ENCODE peak calls at places on chromosome 11, in five cellular contexts. I is pancreas; Z is cardiac muscle cell; V is left ventricle myocardium inferior; F is CD4-positive, alpha-beta T cell. S is an unnamed sample. For H3K9me3, the result is how much of the 10 kb centered on the place peaks cover.

GRCh38 chr11:97574976-97575665 is 1185.3 kb downstream of the JRKL start:
- DNase-seq in I (no peak), V (no peak), Z (no peak), F (no peak), S (no peak)

GRCh38 chr11:44645832-44646231 is 80.4 kb downstream of the CD82 start:
- DNase-seq in V (no peak), Z (no peak), I (no peak), F (no peak), S (no peak)

GRCh38 chr11:24496728-24497396 is at the start of gene LUZP2:
- DNase-seq in F (no peak), Z (peak), V (no peak), I (no peak), S (peak)

GRCh38 chr11:59199546-59200420 is 12.9 kb downstream of the MPEG1 start:
- DNase-seq in I (no peak), V (no peak), Z (no peak), F (no peak), S (no peak)

GRCh38 chr11:15663778-15664218 is 549.1 kb downstream of the INSC start:
- DNase-seq in Z (no peak), I (no peak), F (no peak), V (no peak), S (no peak)

GRCh38 chr11:81987829-81988472 is 745.7 kb downstream of the FAM181B start:
- DNase-seq in F (no peak), V (no peak), Z (no peak), I (peak), S (no peak)

GRCh38 chr11:57458060-57458409 is 2.3 kb upstream of the RTN4RL2 start:
- DNase-seq in Z (no peak), V (no peak), F (no peak), I (no peak), S (no peak)

GRCh38 chr11:71442123-71442522 is 6.1 kb downstream of the DHCR7 start:
- DNase-seq in I (no peak), Z (no peak), F (no peak), V (no peak), S (no peak)

GRCh38 chr11:130118636-130119387 is 40.8 kb upstream of the ST14 start:
- DNase-seq in F (no peak), I (no peak), V (no peak), Z (no peak), S (no peak)

GRCh38 chr11:36375348-36376314 is 79.5 kb downstream of the PRR5L start:
- DNase-seq in V (no peak), Z (no peak), I (no peak), F (no peak), S (no peak)

GRCh38 chr11:130070109-130070828 is 575 bp downstream of the APLP2 start:
- DNase-seq in I (peak), Z (peak), F (peak), V (peak), S (peak)

GRCh38 chr11:12863605-12864121 is 145.5 kb upstream of the RASSF10 start:
- DNase-seq in I (no peak), F (no peak), V (no peak), Z (no peak), S (no peak)

GRCh38 chr11:34403431-34403830 is 35.3 kb upstream of the CAT start:
- DNase-seq in F (no peak), V (no peak), I (no peak), Z (no peak), S (no peak)

GRCh38 chr11:117942255-117942654 is 13.1 kb upstream of the TMPRSS13 start:
- DNase-seq in V (no peak), Z (no peak), F (no peak), I (no peak), S (no peak)

DNA sequence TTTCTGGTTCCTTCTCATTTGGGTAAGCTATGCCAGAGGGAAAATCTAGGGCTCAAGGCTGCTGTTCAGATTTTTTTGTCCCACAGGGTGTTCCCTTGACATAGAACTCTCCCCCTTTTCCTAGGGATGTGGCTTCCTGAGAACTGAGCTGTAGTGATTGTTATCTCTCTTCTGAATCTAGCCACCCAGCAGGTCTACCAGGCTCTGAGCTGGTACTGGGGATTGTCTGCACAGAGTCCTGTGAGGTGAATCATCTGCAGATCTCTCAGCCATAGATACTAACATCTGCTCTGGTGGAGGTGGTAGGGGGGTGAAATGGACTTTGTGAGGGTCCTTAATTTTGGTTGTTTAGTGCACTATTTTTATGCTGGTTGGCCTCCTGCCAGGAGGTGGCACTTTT is 167.3 kb upstream of the PGR start:
- DNase-seq in I (no peak), Z (no peak), F (no peak), V (no peak), S (no peak)
- H3K9me3 ChIP-seq in I (under half), Z (under half), F (under half), V (under half), S (under half)

GRCh38 chr11:88292156-88292844 is 45.2 kb downstream of the CTSC start:
- DNase-seq in F (no peak), Z (peak), I (peak), V (no peak), S (no peak)
- TF ChIP-seq CTCF in F (no peak), Z (no peak), I (no peak), V (no peak), S (no peak)

GRCh38 chr11:41533761-41534160 is 74.3 kb upstream of the LRRC4C start:
- DNase-seq in V (no peak), I (no peak), Z (no peak), F (no peak), S (no peak)

GRCh38 chr11:41527530-41527929 is 68.1 kb upstream of the LRRC4C start:
- DNase-seq in F (no peak), V (no peak), Z (no peak), I (no peak), S (no peak)

GRCh38 chr11:41534861-41535260 is 75.4 kb upstream of the LRRC4C start:
- DNase-seq in V (no peak), F (no peak), I (no peak), Z (no peak), S (no peak)

GRCh38 chr11:41536001-41536568 is 76.6 kb upstream of the LRRC4C start:
- DNase-seq in V (no peak), I (no peak), Z (no peak), F (no peak), S (no peak)

DNA sequence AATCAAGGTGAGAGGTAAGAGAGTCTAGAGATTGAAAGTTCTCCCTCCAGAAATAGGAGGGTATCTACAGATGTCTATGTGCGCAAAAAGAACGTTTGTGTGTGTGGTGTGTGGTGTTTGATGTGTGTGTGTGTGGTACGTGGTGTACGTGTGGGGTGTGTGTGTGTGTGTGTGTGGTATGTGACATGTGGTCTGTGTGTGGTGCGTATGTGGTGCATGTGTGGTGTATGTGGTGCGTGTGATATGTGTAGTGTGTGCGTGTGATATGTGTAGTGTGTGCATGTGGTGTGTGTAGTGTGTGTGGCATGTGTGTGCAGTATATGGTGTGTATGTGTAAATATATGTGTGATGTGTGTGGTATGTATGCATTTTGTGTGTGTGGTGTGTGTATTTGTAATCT is 73.0 kb upstream of the LRRC4C start:
- DNase-seq in V (no peak), F (no peak), Z (no peak), I (no peak), S (no peak)
- H3K9me3 ChIP-seq in V (under half), F (under half), Z (under half), I (under half), S (under half)

GRCh38 chr11:104873252-104873651 is 25.0 kb downstream of the CASP12 start:
- DNase-seq in V (no peak), Z (no peak), I (no peak), F (no peak), S (no peak)
- TF ChIP-seq CTCF in V (no peak), Z (no peak), I (no peak), F (no peak), S (no peak)

GRCh38 chr11:55661901-55662300 is at the start of gene OR4C6:
- DNase-seq in I (no peak), V (no peak), F (no peak), Z (no peak), S (no peak)
- H3K9me3 ChIP-seq in I (under half), V (under half), F (under half), Z (under half), S (under half)